ENCODE peak calls at places on chromosomes 1 and 21, in nine cellular contexts. One of them, this sample, is unnamed.

GRCh38 chr1:238061967-238062613 is 171.4 kb upstream of the ZP4 start:
- DNase-seq in KBM-7: peak
- DNase-seq in NCI-H345: no peak
- DNase-seq in hepatic stellate cell: no peak
- DNase-seq in T1000: peak
- DNase-seq in NCI-H1105: no peak
- DNase-seq in SK-N-MC: no peak
- DNase-seq in NCI-H524: no peak
- DNase-seq in germinal center: no peak
- DNase-seq in this sample: no peak

GRCh38 chr1:151838491-151839412 is 868 bp downstream of the C2CD4D start:
- DNase-seq in KBM-7: no peak
- DNase-seq in NCI-H345: no peak
- DNase-seq in hepatic stellate cell: no peak
- DNase-seq in T1000: no peak
- DNase-seq in NCI-H1105: no peak
- DNase-seq in SK-N-MC: no peak
- DNase-seq in NCI-H524: no peak
- DNase-seq in germinal center: peak
- DNase-seq in this sample: no peak

GRCh38 chr21:45112371-45112770 is 38.0 kb downstream of the ADARB1 start:
- DNase-seq in KBM-7: no peak
- DNase-seq in NCI-H345: no peak
- DNase-seq in hepatic stellate cell: peak
- DNase-seq in T1000: no peak
- DNase-seq in NCI-H1105: no peak
- DNase-seq in SK-N-MC: no peak
- DNase-seq in NCI-H524: no peak
- DNase-seq in germinal center: no peak
- DNase-seq in this sample: no peak

GRCh38 chr1:23013657-23014056 is 2.0 kb downstream of the TEX46 start:
- DNase-seq in KBM-7: peak
- DNase-seq in NCI-H345: peak
- DNase-seq in hepatic stellate cell: no peak
- DNase-seq in T1000: no peak
- DNase-seq in NCI-H1105: peak
- DNase-seq in SK-N-MC: no peak
- DNase-seq in NCI-H524: peak
- DNase-seq in germinal center: no peak
- DNase-seq in this sample: no peak

GRCh38 chr1:32525661-32526444 is 13.4 kb upstream of the ZBTB8A start:
- DNase-seq in KBM-7: no peak
- DNase-seq in NCI-H345: no peak
- DNase-seq in hepatic stellate cell: no peak
- DNase-seq in T1000: no peak
- DNase-seq in NCI-H1105: no peak
- DNase-seq in SK-N-MC: no peak
- DNase-seq in NCI-H524: no peak
- DNase-seq in germinal center: no peak
- DNase-seq in this sample: no peak

GRCh38 chr1:50700226-50701020 is 259.6 kb downstream of the FAF1 start:
- DNase-seq in KBM-7: no peak
- DNase-seq in NCI-H345: peak
- DNase-seq in hepatic stellate cell: no peak
- DNase-seq in T1000: no peak
- DNase-seq in NCI-H1105: peak
- DNase-seq in SK-N-MC: peak
- DNase-seq in NCI-H524: peak
- DNase-seq in germinal center: no peak
- DNase-seq in this sample: no peak

GRCh38 chr1:246978281-246978680 is 29.6 kb downstream of the ZNF695 start:
- DNase-seq in KBM-7: no peak
- DNase-seq in NCI-H345: no peak
- DNase-seq in hepatic stellate cell: no peak
- DNase-seq in T1000: no peak
- DNase-seq in NCI-H1105: no peak
- DNase-seq in SK-N-MC: no peak
- DNase-seq in NCI-H524: no peak
- DNase-seq in germinal center: no peak
- DNase-seq in this sample: no peak

GRCh38 chr1:59128239-59128736 is 168.6 kb upstream of the FGGY start:
- DNase-seq in KBM-7: no peak
- DNase-seq in NCI-H345: no peak
- DNase-seq in hepatic stellate cell: no peak
- DNase-seq in T1000: no peak
- DNase-seq in NCI-H1105: no peak
- DNase-seq in SK-N-MC: no peak
- DNase-seq in NCI-H524: no peak
- DNase-seq in germinal center: no peak
- DNase-seq in this sample: no peak

GRCh38 chr1:68010094-68010493 is 40.3 kb downstream of the DIRAS3 start:
- DNase-seq in KBM-7: no peak
- DNase-seq in NCI-H345: peak
- DNase-seq in hepatic stellate cell: peak
- DNase-seq in T1000: no peak
- DNase-seq in NCI-H1105: peak
- DNase-seq in SK-N-MC: no peak
- DNase-seq in NCI-H524: no peak
- DNase-seq in germinal center: no peak
- DNase-seq in this sample: no peak

GRCh38 chr1:10704383-10704882 is 92.0 kb downstream of the CASZ1 start:
- DNase-seq in KBM-7: no peak
- DNase-seq in NCI-H345: no peak
- DNase-seq in hepatic stellate cell: no peak
- DNase-seq in T1000: no peak
- DNase-seq in NCI-H1105: no peak
- DNase-seq in SK-N-MC: no peak
- DNase-seq in NCI-H524: no peak
- DNase-seq in germinal center: no peak
- DNase-seq in this sample: no peak

GRCh38 chr21:44800103-44800502 is 1.5 kb downstream of the UBE2G2 start:
- DNase-seq in KBM-7: peak
- DNase-seq in NCI-H345: no peak
- DNase-seq in hepatic stellate cell: no peak
- DNase-seq in T1000: no peak
- DNase-seq in NCI-H1105: no peak
- DNase-seq in SK-N-MC: peak
- DNase-seq in NCI-H524: no peak
- DNase-seq in germinal center: no peak
- DNase-seq in this sample: no peak

GRCh38 chr1:178344513-178345077 is 152.2 kb downstream of the CLEC20A start:
- DNase-seq in KBM-7: peak
- DNase-seq in NCI-H345: no peak
- DNase-seq in hepatic stellate cell: peak
- DNase-seq in T1000: no peak
- DNase-seq in NCI-H1105: no peak
- DNase-seq in SK-N-MC: no peak
- DNase-seq in NCI-H524: no peak
- DNase-seq in germinal center: no peak
- DNase-seq in this sample: peak

GRCh38 chr1:30722175-30722537 is 1.2 kb downstream of the MATN1 start:
- DNase-seq in KBM-7: no peak
- DNase-seq in NCI-H345: peak
- DNase-seq in hepatic stellate cell: no peak
- DNase-seq in T1000: no peak
- DNase-seq in NCI-H1105: peak
- DNase-seq in SK-N-MC: no peak
- DNase-seq in NCI-H524: no peak
- DNase-seq in germinal center: no peak
- DNase-seq in this sample: no peak

GRCh38 chr1:206047271-206047670 is 5.7 kb upstream of the RHEX start:
- DNase-seq in KBM-7: no peak
- DNase-seq in NCI-H345: no peak
- DNase-seq in hepatic stellate cell: no peak
- DNase-seq in T1000: no peak
- DNase-seq in NCI-H1105: no peak
- DNase-seq in SK-N-MC: no peak
- DNase-seq in NCI-H524: no peak
- DNase-seq in germinal center: peak
- DNase-seq in this sample: no peak

GRCh38 chr1:201191723-201192477 is 1.3 kb downstream of the IGFN1 start:
- DNase-seq in KBM-7: no peak
- DNase-seq in NCI-H345: no peak
- DNase-seq in hepatic stellate cell: peak
- DNase-seq in T1000: peak
- DNase-seq in NCI-H1105: no peak
- DNase-seq in SK-N-MC: no peak
- DNase-seq in NCI-H524: no peak
- DNase-seq in germinal center: no peak
- DNase-seq in this sample: peak

GRCh38 chr1:165369255-165369848 is 12.8 kb upstream of the LMX1A start:
- DNase-seq in KBM-7: peak
- DNase-seq in NCI-H345: peak
- DNase-seq in hepatic stellate cell: peak
- DNase-seq in T1000: no peak
- DNase-seq in NCI-H1105: no peak
- DNase-seq in SK-N-MC: no peak
- DNase-seq in NCI-H524: peak
- DNase-seq in germinal center: peak
- DNase-seq in this sample: no peak

GRCh38 chr1:246107516-246108277 is 399.4 kb downstream of the SMYD3 start:
- DNase-seq in KBM-7: no peak
- DNase-seq in NCI-H345: no peak
- DNase-seq in hepatic stellate cell: no peak
- DNase-seq in T1000: no peak
- DNase-seq in NCI-H1105: no peak
- DNase-seq in SK-N-MC: peak
- DNase-seq in NCI-H524: no peak
- DNase-seq in germinal center: no peak
- DNase-seq in this sample: peak

GRCh38 chr1:18954270-18955071 is 2.0 kb downstream of the IFFO2 start:
- DNase-seq in KBM-7: no peak
- DNase-seq in NCI-H345: no peak
- DNase-seq in hepatic stellate cell: peak
- DNase-seq in T1000: no peak
- DNase-seq in NCI-H1105: no peak
- DNase-seq in SK-N-MC: no peak
- DNase-seq in NCI-H524: no peak
- DNase-seq in germinal center: no peak
- DNase-seq in this sample: peak